ENCODE peak calls at places on chromosomes 16 and 17, in seven cellular contexts. P is tibial nerve, J is neuronal stem cell, U is cardiac muscle cell, G is body of pancreas, R is prostate gland, W is lung. H is an unnamed sample.

GRCh38 chr17:82754297-82755208 is 2.7 kb downstream of the TBCD start:
- DNase-seq in P (no peak), J (peak; percentile 46), U (peak; percentile 73), G (no peak), R (no peak), W (no peak), H (no peak)

GRCh38 chr17:72357764-72358365 is 237.0 kb downstream of the SOX9 start:
- DNase-seq in P (no peak), J (no peak), U (no peak), G (no peak), R (no peak), W (no peak), H (no peak)

GRCh38 chr17:78325076-78325712 is 34.7 kb downstream of the SOCS3 start:
- DNase-seq in P (no peak), J (no peak), U (no peak), G (no peak), R (no peak), W (no peak), H (no peak)

GRCh38 chr17:77875881-77876509 is 82.5 kb upstream of the TNRC6C start:
- DNase-seq in P (no peak), J (no peak), U (no peak), G (no peak), R (no peak), W (no peak), H (no peak)

GRCh38 chr17:39995438-39995837 is 14.8 kb downstream of the PSMD3 start:
- DNase-seq in P (no peak), J (no peak), U (no peak), G (no peak), R (no peak), W (no peak), H (no peak)

GRCh38 chr16:14398014-14398717 is 231.9 kb downstream of the PARN start:
- DNase-seq in P (no peak), J (no peak), U (no peak), G (no peak), R (no peak), W (no peak), H (no peak)

GRCh38 chr16:27819881-27820610 is 243.5 kb downstream of the GSG1L start:
- DNase-seq in P (no peak), J (no peak), U (no peak), G (no peak), R (no peak), W (no peak), H (no peak)

GRCh38 chr17:16872836-16873653 is 98.9 kb downstream of the TNFRSF13B start:
- DNase-seq in P (no peak), J (peak; percentile 35), U (peak; percentile 33), G (peak; percentile 16), R (no peak), W (peak; percentile 39), H (peak; percentile 23)

GRCh38 chr16:11792404-11793260 is 4.4 kb downstream of the ZC3H7A start:
- DNase-seq in P (no peak), J (no peak), U (peak; percentile 48), G (peak; percentile 67), R (peak; percentile 49), W (peak; percentile 59), H (peak; percentile 46)

GRCh38 chr16:52861614-52862022 is 191.1 kb downstream of the CHD9NB start:
- DNase-seq in P (no peak), J (peak; percentile 51), U (peak; percentile 48), G (peak; percentile 23), R (no peak), W (no peak), H (peak; percentile 25)

GRCh38 chr16:10490141-10490540 is 90.3 kb downstream of the EMP2 start:
- DNase-seq in P (no peak), J (no peak), U (no peak), G (no peak), R (no peak), W (no peak), H (no peak)

GRCh38 chr16:27448531-27449433 is 46.8 kb downstream of the IL21R start:
- DNase-seq in P (no peak), J (no peak), U (no peak), G (no peak), R (no peak), W (no peak), H (no peak)

GRCh38 chr17:78798695-78799559 is 16.9 kb upstream of the CYTH1 start:
- DNase-seq in P (no peak), J (no peak), U (peak; percentile 15), G (no peak), R (peak; percentile 32), W (no peak), H (no peak)

GRCh38 chr17:73309727-73310555 is 1.9 kb downstream of the CDC42EP4 start:
- DNase-seq in P (no peak), J (peak; percentile 67), U (no peak), G (peak; percentile 84), R (no peak), W (no peak), H (peak; percentile 32)

GRCh38 chr16:67977005-67977404 is 3.3 kb downstream of the DPEP3 start:
- DNase-seq in P (no peak), J (no peak), U (no peak), G (no peak), R (no peak), W (no peak), H (no peak)

GRCh38 chr16:84827131-84827574 is 7.4 kb downstream of the CRISPLD2 start:
- DNase-seq in P (no peak), J (no peak), U (peak; percentile 87), G (no peak), R (no peak), W (no peak), H (peak; percentile 87)

GRCh38 chr16:84827897-84828296 is 8.1 kb downstream of the CRISPLD2 start:
- DNase-seq in P (no peak), J (no peak), U (no peak), G (no peak), R (no peak), W (no peak), H (no peak)

GRCh38 chr16:84828322-84828721 is 8.5 kb downstream of the CRISPLD2 start:
- DNase-seq in P (no peak), J (no peak), U (no peak), G (no peak), R (no peak), W (no peak), H (no peak)

GRCh38 chr16:84830765-84831384 is 11.1 kb downstream of the CRISPLD2 start:
- DNase-seq in P (no peak), J (no peak), U (no peak), G (no peak), R (no peak), W (no peak), H (no peak)

GRCh38 chr16:84829168-84829965 is 9.6 kb downstream of the CRISPLD2 start:
- DNase-seq in P (no peak), J (no peak), U (peak; percentile 29), G (no peak), R (no peak), W (no peak), H (no peak)
- H3K4me1 ChIP-seq in P (no peaks in the 10 kb centered on the region), J (peaks cover 6% of the 10 kb centered on the region), U (peaks cover 16% of the 10 kb centered on the region), G (no peaks in the 10 kb centered on the region), R (peaks cover 14% of the 10 kb centered on the region), W (no peaks in the 10 kb centered on the region), H (peaks cover 16% of the 10 kb centered on the region)

GRCh38 chr17:46036491-46036890 is 37.4 kb downstream of the STH start:
- DNase-seq in P (no peak), J (no peak), U (no peak), G (no peak), R (no peak), W (no peak), H (no peak)
- H3K36me3 ChIP-seq in P (peaks cover 49% of the 10 kb centered on the region), J (peaks cover 59% of the 10 kb centered on the region), U (peaks cover 94% of the 10 kb centered on the region), G (no peaks in the 10 kb centered on the region), R (peaks cover 33% of the 10 kb centered on the region), W (peaks cover 54% of the 10 kb centered on the region), H (peaks cover 92% of the 10 kb centered on the region)

GRCh38 chr16:8934601-8935000 is 29.1 kb downstream of the USP7 start:
- DNase-seq in P (no peak), J (no peak), U (no peak), G (no peak), R (no peak), W (no peak), H (no peak)
- H3K4me1 ChIP-seq in P (no peaks in the 10 kb centered on the region), J (no peaks in the 10 kb centered on the region), U (no peaks in the 10 kb centered on the region), G (peaks cover 60% of the 10 kb centered on the region), R (no peaks in the 10 kb centered on the region), W (peaks cover 5% of the 10 kb centered on the region), H (peaks cover 6% of the 10 kb centered on the region)

GRCh38 chr17:58487589-58488427 is at the start of gene HSF5:
- DNase-seq in P (no peak), J (no peak), U (no peak), G (no peak), R (no peak), W (no peak), H (no peak)
- H3K36me3 ChIP-seq in P (peaks cover 15% of the 10 kb centered on the region), J (peaks cover 24% of the 10 kb centered on the region), U (peaks cover 25% of the 10 kb centered on the region), G (peaks cover 13% of the 10 kb centered on the region), R (peaks cover 14% of the 10 kb centered on the region), W (peaks cover 31% of the 10 kb centered on the region), H (peaks cover 31% of the 10 kb centered on the region)

DNA sequence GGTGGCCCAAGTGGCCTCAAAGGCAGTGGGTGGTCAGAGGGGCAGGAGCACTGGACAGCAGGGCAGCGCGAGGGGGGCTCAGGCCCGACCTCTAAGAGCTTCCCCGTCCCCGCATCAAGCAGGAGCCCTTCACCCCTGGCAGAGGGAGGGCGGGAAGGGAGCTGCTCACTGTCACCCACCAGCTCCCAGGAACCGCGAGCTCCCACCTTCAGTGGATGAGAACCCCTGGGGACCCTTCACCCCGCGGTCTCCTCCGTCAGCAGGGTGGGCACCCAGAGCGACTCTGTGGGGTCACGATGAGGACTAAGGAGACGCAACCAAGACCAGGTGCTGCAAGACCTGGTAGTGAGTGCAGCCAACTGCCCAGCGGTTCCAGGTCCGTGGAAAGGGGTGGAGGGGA is 13.6 kb downstream of the CEP131 start:
- DNase-seq in P (no peak), J (no peak), U (no peak), G (no peak), R (no peak), W (no peak), H (no peak)
- H3K4me1 ChIP-seq in P (no peaks in the 10 kb centered on the region), J (no peaks in the 10 kb centered on the region), U (no peaks in the 10 kb centered on the region), G (no peaks in the 10 kb centered on the region), R (no peaks in the 10 kb centered on the region), W (no peaks in the 10 kb centered on the region), H (no peaks in the 10 kb centered on the region)

GRCh38 chr17:59180626-59181025 is 25.1 kb downstream of the PRR11 start:
- DNase-seq in P (no peak), J (no peak), U (no peak), G (no peak), R (no peak), W (no peak), H (no peak)
- H3K36me3 ChIP-seq in P (no peaks in the 10 kb centered on the region), J (peaks cover 12% of the 10 kb centered on the region), U (peaks cover 3% of the 10 kb centered on the region), G (no peaks in the 10 kb centered on the region), R (no peaks in the 10 kb centered on the region), W (no peaks in the 10 kb centered on the region), H (peaks cover 10% of the 10 kb centered on the region)